ENCODE peak calls at places on chromosomes 6 and 20, in nine cellular contexts. E is GM23248, J is pancreas, M is choroid plexus epithelial cell, A is hepatocyte, T is astrocyte of the cerebellum, R is lower lobe of right lung, H is trophoblast cell, O is brain microvascular endothelial cell. K is an unnamed sample.

GRCh38 chr6:119312875-119313338 is 36.7 kb downstream of the MAN1A1 start:
- DNase-seq in E (no peak), J (no peak), M (no peak), A (peak; percentile 46), T (no peak), R (no peak), H (no peak), O (no peak), K (no peak)

GRCh38 chr6:84432616-84433015 is 205.2 kb upstream of the CEP162 start:
- DNase-seq in E (peak; percentile 41), J (no peak), M (peak; percentile 75), A (peak; percentile 32), T (no peak), R (no peak), H (no peak), O (no peak), K (peak; percentile 72)

GRCh38 chr6:148395583-148396101 is 53.0 kb downstream of the SASH1 start:
- DNase-seq in E (peak; percentile 39), J (no peak), M (no peak), A (no peak), T (no peak), R (no peak), H (no peak), O (no peak), K (no peak)

GRCh38 chr6:158644227-158645063 is at the start of gene DYNLT1:
- DNase-seq in E (peak; percentile 95), J (peak; percentile 88), M (peak; percentile 91), A (peak; percentile 97), T (peak; percentile 70), R (peak; percentile 95), H (peak; percentile 96), O (peak; percentile 88), K (peak; percentile 67)

GRCh38 chr6:89034586-89035251 is 45.8 kb upstream of the PNRC1 start:
- DNase-seq in E (peak; percentile 95), J (no peak), M (peak; percentile 88), A (peak; percentile 52), T (no peak), R (peak; percentile 51), H (peak; percentile 14), O (no peak), K (peak; percentile 88)

GRCh38 chr6:164035912-164036485 is 621.5 kb downstream of the QKI start:
- DNase-seq in E (no peak), J (no peak), M (no peak), A (peak; percentile 58), T (no peak), R (no peak), H (no peak), O (no peak), K (no peak)

GRCh38 chr6:81289229-81289628 is 463.3 kb downstream of the TENT5A start:
- DNase-seq in E (no peak), J (no peak), M (no peak), A (no peak), T (no peak), R (no peak), H (no peak), O (no peak), K (no peak)

GRCh38 chr20:34404803-34405202 is 41.7 kb downstream of the ITCH start:
- DNase-seq in E (no peak), J (no peak), M (no peak), A (no peak), T (no peak), R (no peak), H (no peak), O (no peak), K (no peak)

GRCh38 chr20:15705975-15706374 is 867.3 kb downstream of the KIF16B start:
- DNase-seq in E (no peak), J (no peak), M (no peak), A (no peak), T (no peak), R (no peak), H (no peak), O (no peak), K (no peak)

GRCh38 chr20:15706719-15707118 is 866.5 kb downstream of the KIF16B start:
- DNase-seq in E (peak; percentile 22), J (no peak), M (no peak), A (no peak), T (no peak), R (no peak), H (no peak), O (peak; percentile 43), K (no peak)

GRCh38 chr20:15700147-15700765 is 873.0 kb downstream of the KIF16B start:
- DNase-seq in E (no peak), J (no peak), M (peak; percentile 11), A (no peak), T (no peak), R (no peak), H (no peak), O (no peak), K (no peak)

GRCh38 chr20:15702161-15702560 is 871.1 kb downstream of the KIF16B start:
- DNase-seq in E (peak; percentile 12), J (no peak), M (no peak), A (no peak), T (peak; percentile 73), R (no peak), H (no peak), O (peak; percentile 51), K (peak; percentile 4)

GRCh38 chr20:15703171-15703911 is 869.9 kb downstream of the KIF16B start:
- DNase-seq in E (peak; percentile 84), J (no peak), M (peak; percentile 22), A (peak; percentile 18), T (peak; percentile 34), R (no peak), H (no peak), O (peak; percentile 89), K (peak; percentile 38)
- H3K4me3 ChIP-seq in E (no peak overlapping the region), J (no peak overlapping the region), M (no peak overlapping the region), A (no peak overlapping the region), T (no peak overlapping the region), R (no peak overlapping the region), H (no peak overlapping the region), O (no peak overlapping the region), K (no peak overlapping the region)

DNA sequence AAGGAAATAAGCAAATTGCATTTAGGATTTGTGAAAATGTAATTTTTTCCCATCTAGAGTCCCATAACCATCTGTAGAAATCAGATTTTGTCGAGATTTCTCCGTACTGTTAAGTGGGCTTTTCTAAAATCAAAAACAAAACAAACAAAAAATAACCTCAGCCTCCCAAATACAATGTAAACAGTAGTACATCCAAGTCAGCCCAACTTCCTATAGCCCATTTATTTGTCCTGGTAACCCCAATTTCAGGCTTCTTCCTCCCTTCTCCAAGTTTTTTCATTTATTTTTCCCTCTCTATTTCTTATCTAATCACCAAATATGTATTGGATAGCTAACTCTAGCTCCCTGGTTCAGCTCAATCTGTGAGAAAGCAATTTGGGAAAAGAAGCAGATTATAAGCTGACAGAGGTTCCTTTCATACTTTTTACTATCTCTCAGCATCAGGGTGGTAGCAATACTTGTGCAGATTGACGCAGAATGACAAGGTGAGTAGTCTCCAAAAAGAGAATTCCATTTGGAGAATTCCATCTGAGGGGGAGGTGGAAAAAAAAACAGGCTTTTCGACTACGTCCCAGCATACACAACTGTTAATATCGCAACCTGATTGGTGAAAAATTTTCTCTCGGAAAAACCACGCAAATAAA is 132.6 kb upstream of the BTN3A2 start:
- DNase-seq in E (no peak), J (no peak), M (no peak), A (no peak), T (no peak), R (no peak), H (peak; percentile 71), O (no peak), K (no peak)
- H3K4me3 ChIP-seq in E (no peak overlapping the region), J (no peak overlapping the region), M (peak overlapping the region; percentile 1), A (peak overlapping the region; percentile 65), T (no peak overlapping the region), R (no peak overlapping the region), H (no peak overlapping the region), O (peak overlapping the region; percentile 59), K (peak overlapping the region; percentile 55)

DNA sequence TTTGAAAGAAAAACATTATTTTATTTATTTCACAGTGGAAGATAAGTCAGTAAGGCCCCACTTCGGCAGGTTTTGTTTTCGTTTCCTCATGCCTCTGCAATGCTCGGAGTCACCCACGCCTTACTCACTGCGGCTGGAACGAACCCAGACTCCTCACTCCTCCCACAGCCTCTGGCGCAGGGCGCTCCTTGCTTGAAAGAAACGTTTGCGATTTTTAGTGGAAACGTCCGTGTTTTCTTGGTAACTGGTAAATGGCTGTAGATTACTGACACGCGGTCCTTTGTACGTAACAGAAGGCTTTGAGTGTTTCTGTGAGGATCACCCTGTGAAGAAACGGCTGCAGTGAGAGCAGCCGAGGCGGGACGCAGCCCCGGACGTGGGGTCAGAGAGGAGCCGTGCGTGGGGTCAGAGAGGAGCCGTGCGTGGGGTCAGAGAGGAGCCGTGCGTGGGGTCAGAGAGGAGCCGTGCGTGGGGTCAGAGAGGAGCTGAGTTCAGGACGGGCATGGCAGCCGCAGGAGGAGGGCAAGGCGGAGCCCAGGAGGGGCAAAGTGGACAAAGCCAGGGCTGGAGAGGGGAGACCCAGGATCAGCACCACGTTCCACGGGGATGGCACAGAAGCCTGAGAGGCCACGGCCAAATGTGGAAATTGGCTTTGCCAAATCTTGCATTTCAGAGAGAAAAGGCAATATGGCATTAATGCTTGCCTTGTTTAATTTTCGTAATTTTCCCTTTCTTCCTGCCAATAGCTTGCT is 198.6 kb upstream of the THBS2 start:
- DNase-seq in E (peak; percentile 98), J (no peak), M (peak; percentile 98), A (no peak), T (no peak), R (no peak), H (peak; percentile 89), O (peak; percentile 95), K (peak; percentile 35)
- H3K4me3 ChIP-seq in E (peak overlapping the region; percentile 62), J (no peak overlapping the region), M (peak overlapping the region; percentile 46), A (no peak overlapping the region), T (no peak overlapping the region), R (peak overlapping the region; percentile 30), H (no peak overlapping the region), O (peak overlapping the region; percentile 42), K (no peak overlapping the region)

GRCh38 chr20:40718214-40718949 is 29.3 kb upstream of the MAFB start:
- DNase-seq in E (no peak), J (no peak), M (no peak), A (no peak), T (no peak), R (no peak), H (no peak), O (no peak), K (no peak)

GRCh38 chr20:40717343-40717865 is 28.4 kb upstream of the MAFB start:
- DNase-seq in E (no peak), J (no peak), M (no peak), A (no peak), T (no peak), R (no peak), H (no peak), O (no peak), K (no peak)

GRCh38 chr20:40720826-40721225 is 31.8 kb upstream of the MAFB start:
- DNase-seq in E (no peak), J (no peak), M (no peak), A (no peak), T (no peak), R (no peak), H (no peak), O (no peak), K (no peak)

GRCh38 chr20:40715491-40715890 is 26.5 kb upstream of the MAFB start:
- DNase-seq in E (no peak), J (no peak), M (no peak), A (no peak), T (no peak), R (no peak), H (peak; percentile 80), O (no peak), K (no peak)

DNA sequence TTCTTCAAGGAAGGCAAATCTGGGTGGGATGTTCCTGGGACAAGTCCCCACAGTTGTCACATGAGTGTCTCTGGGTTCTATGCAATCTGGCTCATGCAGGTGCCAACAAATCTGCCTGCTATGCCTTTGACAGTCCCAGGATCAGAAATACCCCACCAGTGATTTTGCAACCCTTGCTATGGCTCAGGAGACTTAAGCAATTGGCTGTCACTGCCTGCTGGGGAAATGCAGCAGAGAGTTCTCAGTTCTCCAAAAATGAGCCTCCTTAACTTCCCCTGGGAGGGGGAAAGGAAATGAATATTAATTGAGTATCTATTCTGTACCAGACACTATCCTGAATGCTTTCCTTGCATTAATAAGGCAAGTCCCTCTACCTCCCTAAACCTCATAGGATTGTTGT is 30.3 kb upstream of the MAFB start:
- DNase-seq in E (no peak), J (no peak), M (no peak), A (no peak), T (no peak), R (no peak), H (peak; percentile 8), O (no peak), K (no peak)
- H3K4me3 ChIP-seq in E (no peak overlapping the region), J (no peak overlapping the region), M (no peak overlapping the region), A (no peak overlapping the region), T (no peak overlapping the region), R (no peak overlapping the region), H (no peak overlapping the region), O (no peak overlapping the region), K (no peak overlapping the region)